ENCODE peak calls at places on chromosomes 12 and 14, in seven cellular contexts. I is HFF-Myc; E is DND-41; C is fibroblast of the conjunctiva; N is adrenal gland; W is activated CD4-positive, alpha-beta T cell treated with anti-CD3 and anti-CD28 coated beads for 4 hours; M is WTC11. G is an unnamed sample.

GRCh38 chr14:54175298-54175942 is 218.8 kb upstream of the BMP4 start:
- DNase-seq in I (peak), E (peak), C (peak), N (peak), W (peak), M (peak), G (peak)

GRCh38 chr12:113043240-113043639 is 13.3 kb upstream of the DTX1 start:
- DNase-seq in I (no peak), E (no peak), C (no peak), N (no peak), W (no peak), M (no peak), G (no peak)

GRCh38 chr12:111170559-111170958 is 198.3 kb downstream of the PHETA1 start:
- DNase-seq in I (no peak), E (no peak), C (no peak), N (peak), W (no peak), M (no peak), G (no peak)

GRCh38 chr12:106062693-106063092 is 76.1 kb downstream of the NUAK1 start:
- DNase-seq in I (no peak), E (no peak), C (no peak), N (no peak), W (no peak), M (no peak), G (no peak)

GRCh38 chr14:92490239-92490959 is 23.2 kb upstream of the RIN3 start:
- DNase-seq in I (no peak), E (no peak), C (no peak), N (peak), W (no peak), M (no peak), G (no peak)

GRCh38 chr12:61513972-61514371 is 746.2 kb upstream of the USP15 start:
- DNase-seq in I (no peak), E (no peak), C (no peak), N (no peak), W (no peak), M (no peak), G (no peak)

GRCh38 chr12:28500373-28501024 is 310.2 kb downstream of the CCDC91 start:
- DNase-seq in I (no peak), E (no peak), C (no peak), N (no peak), W (no peak), M (no peak), G (no peak)

GRCh38 chr14:101579372-101580080 is 18.2 kb downstream of the DIO3 start:
- DNase-seq in I (no peak), E (no peak), C (no peak), N (no peak), W (no peak), M (no peak), G (no peak)

GRCh38 chr12:56193025-56193578 is 3.8 kb upstream of the SMARCC2 start:
- DNase-seq in I (peak), E (peak), C (peak), N (peak), W (peak), M (peak), G (peak)

GRCh38 chr12:9906888-9907287 is 25.3 kb downstream of the CLEC2A start:
- DNase-seq in I (no peak), E (no peak), C (no peak), N (no peak), W (peak), M (no peak), G (no peak)